ENCODE peak calls at places on chromosomes 6 and 20, in four cellular contexts. A is GM12878, S is HL-60, G is GM12891. V is an unnamed sample.

GRCh38 chr20:1811621-1812498 is 83.3 kb upstream of the SIRPA start:
- DNase-seq in S (no peak), A (no peak), G (no peak), V (no peak)

GRCh38 chr6:162868397-162868796 is 140.6 kb downstream of the PACRG start:
- DNase-seq in G (no peak), A (no peak), S (no peak), V (no peak)

GRCh38 chr6:162856885-162857284 is 129.1 kb downstream of the PACRG start:
- DNase-seq in S (no peak), G (no peak), A (no peak), V (no peak)

GRCh38 chr20:45905505-45906079 is 6.4 kb downstream of the PLTP start:
- DNase-seq in G (no peak), S (no peak), A (no peak), V (no peak)

GRCh38 chr6:53179961-53180651 is 31.5 kb upstream of the GCM1 start:
- DNase-seq in G (no peak), S (no peak), A (no peak), V (no peak)

GRCh38 chr6:26158581-26159416 is 71.6 kb downstream of the HFE start:
- DNase-seq in S (peak; percentile 71), A (peak; percentile 53), G (no peak), V (no peak)

GRCh38 chr6:115842338-115842737 is 218.4 kb downstream of the FRK start:
- DNase-seq in A (no peak), G (no peak), S (no peak), V (no peak)

GRCh38 chr20:24149881-24150307 is 161.3 kb upstream of the GGTLC1 start:
- DNase-seq in G (no peak), A (no peak), S (no peak), V (peak; percentile 47)

GRCh38 chr6:235763-236360 is 56.4 kb upstream of the DUSP22 start:
- DNase-seq in G (no peak), A (peak; percentile 85), S (no peak), V (no peak)

GRCh38 chr6:139820191-139820590 is 445.7 kb upstream of the CITED2 start:
- DNase-seq in S (no peak), G (no peak), A (no peak), V (no peak)

GRCh38 chr20:25470045-25470444 is 62.6 kb downstream of the GINS1 start:
- DNase-seq in G (peak; percentile 52), A (peak; percentile 13), S (peak; percentile 30), V (peak; percentile 64)

GRCh38 chr6:17419189-17419575 is 25.8 kb downstream of the CAP2 start:
- DNase-seq in S (no peak), G (no peak), A (no peak), V (no peak)

GRCh38 chr6:22149081-22149480 is 147.8 kb downstream of the PRL start:
- DNase-seq in G (no peak), A (no peak), S (no peak), V (no peak)

GRCh38 chr6:125197795-125198269 is 44.3 kb downstream of the TPD52L1 start:
- DNase-seq in S (no peak), A (no peak), G (no peak), V (no peak)

GRCh38 chr20:60008130-60008808 is 50.0 kb downstream of the CDH26 start:
- DNase-seq in S (peak; percentile 56), G (no peak), A (no peak), V (no peak)

GRCh38 chr6:43907312-43907711 is 137.3 kb downstream of the VEGFA start:
- DNase-seq in S (no peak), A (no peak), G (no peak), V (no peak)

GRCh38 chr6:36128073-36128472 is 2.2 kb upstream of the MAPK13 start:
- DNase-seq in S (no peak), G (no peak), A (no peak), V (no peak)

GRCh38 chr6:149484733-149485700 is at the start of gene ZC3H12D:
- DNase-seq in S (peak; percentile 44), A (no peak), G (no peak), V (no peak)

GRCh38 chr20:58611236-58612020 is 39.7 kb upstream of the STX16 start:
- DNase-seq in S (no peak), A (no peak), G (no peak), V (no peak)

GRCh38 chr6:153038378-153038777 is 35.9 kb upstream of the MTRF1L start:
- DNase-seq in S (no peak), G (no peak), A (no peak), V (no peak)

GRCh38 chr6:75609639-75610590 is 8.2 kb downstream of the SENP6 start:
- DNase-seq in S (no peak), A (no peak), G (no peak), V (no peak)

GRCh38 chr6:32968770-32969684 is 633 bp downstream of the BRD2 start:
- DNase-seq in G (peak; percentile 57), A (no peak), S (peak; percentile 91), V (peak; percentile 90)

GRCh38 chr20:24588725-24589340 is 119.4 kb downstream of the SYNDIG1 start:
- DNase-seq in G (no peak), S (no peak), A (no peak), V (no peak)

GRCh38 chr20:14956026-14956425 is 618.6 kb upstream of the FLRT3 start:
- DNase-seq in S (no peak), A (no peak), G (no peak), V (no peak)

GRCh38 chr6:31083742-31084354 is 28.5 kb downstream of the C6orf15 start:
- DNase-seq in A (no peak), S (peak; percentile 40), G (no peak), V (peak; percentile 69)

GRCh38 chr6:140566706-140567330 is 1192.4 kb upstream of the CITED2 start:
- DNase-seq in S (no peak), A (no peak), G (no peak), V (no peak)

GRCh38 chr6:71123051-71123450 is 165.6 kb upstream of the OGFRL1 start:
- DNase-seq in A (no peak), G (no peak), S (no peak), V (no peak)

GRCh38 chr6:43798688-43799444 is 28.9 kb downstream of the VEGFA start:
- DNase-seq in A (peak; percentile 34), G (no peak), S (no peak), V (peak; percentile 87)

GRCh38 chr6:6780231-6780630 is 191.7 kb downstream of the LY86 start:
- DNase-seq in S (no peak), A (no peak), G (no peak), V (no peak)

GRCh38 chr6:89980353-89980752 is 86.1 kb downstream of the GJA10 start:
- DNase-seq in G (no peak), S (no peak), A (no peak), V (no peak)

GRCh38 chr6:42257614-42258013 is 40.0 kb upstream of the MRPS10 start:
- DNase-seq in A (no peak), G (no peak), S (no peak), V (no peak)

DNA sequence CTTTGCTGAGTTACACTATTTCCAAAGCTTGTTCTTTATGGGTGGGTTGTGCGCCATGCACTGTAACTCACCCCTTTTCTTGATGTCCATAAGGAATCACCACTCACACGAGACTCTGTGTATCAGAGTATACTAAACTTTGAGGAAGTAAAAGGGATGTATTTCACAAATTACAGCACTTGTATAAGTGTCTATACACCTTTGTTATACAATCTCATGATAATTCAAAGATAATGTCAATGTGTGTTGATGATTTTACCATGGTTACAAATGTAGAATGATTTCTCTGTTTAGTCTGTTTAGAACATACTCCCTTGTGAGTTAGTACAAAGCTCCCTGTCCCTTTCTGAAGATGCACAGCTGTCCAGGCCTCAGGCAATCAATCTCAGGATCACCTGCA is 922.2 kb upstream of the MAP3K7 start:
- DNase-seq in G (no peak), A (no peak), S (no peak), V (no peak)
- TF ChIP-seq SPI1 in G (no peak), A (no peak), S (no peak), V (no peak)

GRCh38 chr6:132021552-132022375 is 70.6 kb upstream of the CCN2 start:
- DNase-seq in S (no peak), A (no peak), G (no peak), V (no peak)

GRCh38 chr6:132025468-132025867 is 74.3 kb upstream of the CCN2 start:
- DNase-seq in A (no peak), G (no peak), S (no peak), V (no peak)

GRCh38 chr6:132020138-132020551 is 69.0 kb upstream of the CCN2 start:
- DNase-seq in A (no peak), G (no peak), S (no peak), V (no peak)

GRCh38 chr6:132017921-132018320 is 66.7 kb upstream of the CCN2 start:
- DNase-seq in A (no peak), S (no peak), G (no peak), V (no peak)

GRCh38 chr6:132023490-132023889 is 72.3 kb upstream of the CCN2 start:
- DNase-seq in G (no peak), A (no peak), S (no peak), V (no peak)
- TF ChIP-seq SPI1 in G (no peak), A (no peak), S (no peak), V (no peak)

GRCh38 chr20:63785646-63786255 is 45.3 kb downstream of the ZBTB46 start:
- DNase-seq in A (no peak), G (no peak), S (no peak), V (no peak)

GRCh38 chr20:63783970-63784369 is 44.4 kb downstream of the SLC2A4RG start:
- DNase-seq in A (no peak), S (no peak), G (no peak), V (no peak)

GRCh38 chr20:63787749-63788148 is 43.3 kb downstream of the ZBTB46 start:
- DNase-seq in G (no peak), A (no peak), S (no peak), V (no peak)

GRCh38 chr20:63789836-63790571 is 41.1 kb downstream of the ZBTB46 start:
- DNase-seq in S (no peak), G (no peak), A (no peak), V (no peak)

DNA sequence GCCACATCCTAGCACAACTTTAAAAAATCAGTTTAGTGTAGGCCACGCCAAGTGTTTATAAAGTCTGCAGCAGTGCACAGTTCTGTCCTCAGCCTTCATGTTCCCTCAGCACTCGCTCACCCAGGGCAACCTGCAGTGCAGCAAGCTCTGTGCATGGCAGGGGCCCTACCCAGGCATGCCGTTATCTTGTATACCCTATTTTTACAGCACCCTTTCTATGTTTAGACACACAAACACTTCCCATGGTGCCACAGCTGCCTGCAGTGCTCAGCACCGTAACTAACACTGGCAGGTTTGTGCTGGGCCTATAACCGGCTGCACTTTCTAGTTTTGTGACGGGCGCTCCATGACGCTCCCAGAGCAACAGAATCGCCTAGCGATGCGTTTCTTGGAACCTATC is 43.8 kb downstream of the ZBTB46 start:
- DNase-seq in G (no peak), A (no peak), S (no peak), V (no peak)
- TF ChIP-seq SPI1 in G (no peak), A (no peak), S (no peak), V (no peak)

DNA sequence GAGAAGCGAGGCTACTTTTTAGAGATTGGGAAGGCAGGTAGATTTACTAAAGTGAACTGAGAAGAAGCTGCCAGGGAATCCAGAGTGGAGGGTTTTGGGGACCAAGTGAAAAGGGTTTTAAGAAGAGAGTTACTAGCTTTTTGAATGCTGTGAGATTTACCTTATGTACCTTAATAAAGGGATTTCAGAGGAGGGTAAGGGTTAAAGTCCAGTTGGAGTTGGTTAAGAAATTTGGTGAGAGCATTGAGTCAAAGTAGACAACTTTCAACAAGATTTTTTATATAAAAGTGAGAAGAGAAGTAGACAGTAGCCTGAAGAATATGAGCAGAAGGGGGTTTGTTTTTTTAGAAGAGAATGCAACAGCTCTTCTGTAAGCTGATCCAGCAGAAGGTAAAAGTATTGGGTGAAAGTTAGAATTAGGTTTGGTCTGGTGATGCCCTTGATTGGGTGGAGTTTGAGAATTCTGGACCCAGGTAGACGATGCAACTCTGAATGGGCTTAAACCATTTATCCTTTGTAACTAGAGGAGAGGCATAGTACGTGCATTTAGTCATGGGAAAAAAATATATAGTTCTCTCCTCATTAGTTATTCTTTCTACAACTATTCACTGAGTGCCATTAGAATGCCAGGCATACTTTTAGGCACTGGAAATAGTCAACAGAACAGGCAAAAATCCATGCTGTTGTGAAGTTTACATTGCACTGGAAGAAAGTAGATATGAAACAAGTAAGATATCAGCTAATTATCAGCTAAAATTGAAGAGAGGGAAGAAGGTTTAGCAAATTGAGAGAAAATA is 44.8 kb downstream of the ATRN start:
- DNase-seq in A (no peak), G (no peak), S (no peak), V (no peak)
- TF ChIP-seq SPI1 in A (no peak), G (no peak), S (no peak), V (no peak)